ENCODE peak calls at places on chromosomes 12 and 14, in four cellular contexts. G, H, V and C are unnamed samples. For H3K4me1 and H3K36me3, the result is how much of the 10 kb centered on the place peaks cover.

GRCh38 chr12:13961983-13962382 is 19.4 kb downstream of the GRIN2B start:
- DNase-seq in G (no peak), H (no peak), V (no peak), C (no peak)

GRCh38 chr12:25135531-25136154 is 59.3 kb downstream of the DNAI7 start:
- DNase-seq in V (no peak), G (peak), H (no peak), C (peak)

GRCh38 chr14:68461086-68461485 is 331.8 kb downstream of the ZFP36L1 start:
- DNase-seq in H (no peak), G (no peak), V (no peak), C (no peak)

GRCh38 chr14:25887251-25887908 is 710.5 kb downstream of the NOVA1 start:
- DNase-seq in H (no peak), G (no peak), V (no peak), C (no peak)

GRCh38 chr14:95313707-95314106 is 6.0 kb downstream of the CLMN start:
- DNase-seq in G (no peak), V (peak), H (peak), C (no peak)

GRCh38 chr12:77388611-77389265 is 323.4 kb upstream of the E2F7 start:
- DNase-seq in G (no peak), H (no peak), V (no peak), C (no peak)

GRCh38 chr12:47997321-47997720 is 7.0 kb downstream of the COL2A1 start:
- DNase-seq in H (no peak), V (no peak), G (no peak), C (no peak)

GRCh38 chr14:71620401-71620800 is 311.8 kb upstream of the RGS6 start:
- DNase-seq in V (no peak), H (no peak), G (no peak), C (no peak)

GRCh38 chr12:107319536-107320030 is 226.2 kb upstream of the CRY1 start:
- DNase-seq in V (no peak), H (peak), G (no peak), C (no peak)

GRCh38 chr14:54976316-54976715 is 50.6 kb downstream of the WDHD1 start:
- DNase-seq in G (no peak), V (no peak), H (no peak), C (no peak)

GRCh38 chr14:23366163-23366921 is 1.4 kb upstream of the EFS start:
- DNase-seq in G (no peak), V (peak), H (peak), C (no peak)

DNA sequence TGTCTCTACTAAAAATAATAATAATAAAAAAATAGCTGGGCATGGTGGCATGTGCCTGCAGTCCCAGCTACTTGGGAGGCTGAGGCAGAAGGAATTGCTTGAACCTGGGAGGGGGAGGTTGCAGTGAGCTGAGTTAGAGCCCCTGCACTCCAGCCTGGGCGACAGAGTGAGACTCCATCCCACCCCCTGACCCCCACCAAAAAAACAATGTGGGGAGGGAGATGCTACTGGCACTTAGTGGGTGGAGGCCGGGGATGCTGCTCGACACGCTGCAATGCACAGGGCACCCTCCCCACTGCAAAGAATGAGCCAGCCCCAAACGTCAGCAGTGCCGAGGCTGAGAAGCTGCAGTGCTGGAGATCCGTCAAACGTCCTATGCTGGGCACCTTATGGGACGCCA is 77.5 kb upstream of the MAP1LC3B2 start:
- DNase-seq in V (no peak), G (no peak), H (no peak), C (no peak)
- H3K4me3 ChIP-seq in V (no peak), G (no peak), H (no peak), C (no peak)

GRCh38 chr12:121668750-121669524 is 517 bp downstream of the MORN3 start:
- DNase-seq in V (no peak), G (no peak), H (peak), C (peak)
- H3K4me1 ChIP-seq in V (under half), G (under half), H (under half), C (under half)

GRCh38 chr12:100567945-100568344 is 5.5 kb upstream of the GAS2L3 start:
- DNase-seq in V (no peak), G (no peak), H (no peak), C (no peak)
- H3K36me3 ChIP-seq in V (under half), G (under half), H (under half), C (under half)

GRCh38 chr12:54011665-54012532 is 3.1 kb downstream of the HOXC8 start:
- DNase-seq in H (no peak), G (no peak), V (no peak), C (no peak)
- H3K4me3 ChIP-seq in H (no peak), G (no peak), V (no peak), C (no peak)

DNA sequence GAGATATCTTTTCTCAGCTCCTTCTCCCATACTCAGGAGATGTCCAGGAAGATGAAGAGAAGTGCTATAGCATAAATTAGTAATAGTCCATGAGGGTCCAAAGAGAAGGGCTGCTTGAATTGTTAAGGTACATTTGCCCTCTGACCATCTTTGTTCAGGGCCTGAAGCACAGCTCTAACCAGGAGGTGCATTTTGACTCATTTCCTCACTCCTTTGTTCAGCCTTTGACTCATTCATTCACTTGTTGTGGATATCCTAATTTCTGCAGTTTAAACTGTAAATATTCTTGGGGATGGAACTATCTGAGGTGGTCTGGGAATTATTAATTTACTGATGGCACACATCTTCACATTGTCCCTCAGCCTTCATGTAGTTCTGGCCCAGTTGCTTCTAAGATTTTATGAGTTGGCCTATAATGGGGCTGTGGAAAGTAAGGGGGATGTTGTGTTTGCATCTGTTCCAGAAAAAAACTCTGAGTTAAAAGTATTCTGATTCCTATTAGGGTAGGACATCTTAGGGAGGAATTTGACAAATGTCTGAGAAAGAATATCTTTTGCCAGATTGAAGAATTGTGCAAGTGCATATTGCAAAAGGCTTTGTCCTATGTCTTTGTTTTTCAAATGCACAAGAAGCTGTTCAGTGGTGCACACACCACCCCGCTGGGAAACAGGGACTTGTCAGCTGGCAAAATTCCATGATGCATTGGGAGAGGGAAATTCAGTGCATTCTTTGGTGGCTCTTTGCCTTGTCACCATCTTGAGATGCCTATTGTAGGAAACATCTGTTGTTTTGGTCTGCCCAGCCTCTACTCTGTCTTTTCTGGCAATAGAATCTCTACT is 22.1 kb downstream of the SMOC1 start:
- DNase-seq in G (no peak), V (no peak), H (no peak), C (peak)
- H3K4me1 ChIP-seq in G (under half), V (under half), H (under half), C (under half)